ENCODE peak calls at places on chromosomes 6 and 20, in ten cellular contexts. One of them, this sample, is unnamed.

GRCh38 chr20:54107600-54108393 is 37.4 kb upstream of the BCAS1 start:
- DNase-seq in ecto neural progenitor cell: no peak
- DNase-seq in epithelial cell of esophagus: no peak
- DNase-seq in LoVo: no peak
- DNase-seq in activated CD4-positive, alpha-beta memory T cell treated with anti-CD3 and anti-CD28 coated beads, Interleukin-2, amount 10 ng/mL, durations not matched to agents 7 days and 5 days: no peak
- DNase-seq in CD4-positive, alpha-beta T cell: no peak
- DNase-seq in stimulated activated naive CD8-positive, alpha-beta T cell treated with anti-CD3 and anti-CD28 coated beads, Interleukin-15, Interleukin-2, amounts not matched to agents 100 U/mL and 50 U/mL, for 24 hours: no peak
- DNase-seq in activated CD8-positive, alpha-beta memory T cell treated with anti-CD3 and anti-CD28 coated beads, Interleukin-2, amount 50 U/mL, for 4 hours: no peak
- DNase-seq in activated effector memory CD4-positive, alpha-beta T cell treated with Interleukin-2 at 50 U/mL for 16 hours: no peak
- DNase-seq in IMR-90: no peak
- DNase-seq in this sample: no peak

GRCh38 chr6:57317060-57317943 is at the start of gene PRIM2:
- DNase-seq in activated effector memory CD4-positive, alpha-beta T cell treated with Interleukin-2 at 50 U/mL for 16 hours: peak
- DNase-seq in IMR-90: peak
- DNase-seq in LoVo: peak
- DNase-seq in stimulated activated naive CD8-positive, alpha-beta T cell treated with anti-CD3 and anti-CD28 coated beads, Interleukin-15, Interleukin-2, amounts not matched to agents 100 U/mL and 50 U/mL, for 24 hours: peak
- DNase-seq in activated CD4-positive, alpha-beta memory T cell treated with anti-CD3 and anti-CD28 coated beads, Interleukin-2, amount 10 ng/mL, durations not matched to agents 7 days and 5 days: peak
- DNase-seq in epithelial cell of esophagus: peak
- DNase-seq in ecto neural progenitor cell: peak
- DNase-seq in activated CD8-positive, alpha-beta memory T cell treated with anti-CD3 and anti-CD28 coated beads, Interleukin-2, amount 50 U/mL, for 4 hours: peak
- DNase-seq in CD4-positive, alpha-beta T cell: peak
- DNase-seq in this sample: peak

GRCh38 chr20:48723308-48724264 is 104.2 kb downstream of the PREX1 start:
- DNase-seq in CD4-positive, alpha-beta T cell: no peak
- DNase-seq in epithelial cell of esophagus: no peak
- DNase-seq in stimulated activated naive CD8-positive, alpha-beta T cell treated with anti-CD3 and anti-CD28 coated beads, Interleukin-15, Interleukin-2, amounts not matched to agents 100 U/mL and 50 U/mL, for 24 hours: no peak
- DNase-seq in IMR-90: no peak
- DNase-seq in activated CD8-positive, alpha-beta memory T cell treated with anti-CD3 and anti-CD28 coated beads, Interleukin-2, amount 50 U/mL, for 4 hours: no peak
- DNase-seq in ecto neural progenitor cell: no peak
- DNase-seq in activated effector memory CD4-positive, alpha-beta T cell treated with Interleukin-2 at 50 U/mL for 16 hours: no peak
- DNase-seq in activated CD4-positive, alpha-beta memory T cell treated with anti-CD3 and anti-CD28 coated beads, Interleukin-2, amount 10 ng/mL, durations not matched to agents 7 days and 5 days: no peak
- DNase-seq in LoVo: no peak
- DNase-seq in this sample: no peak

GRCh38 chr20:1664911-1665310 is 7.3 kb upstream of the SIRPG start:
- DNase-seq in epithelial cell of esophagus: no peak
- DNase-seq in stimulated activated naive CD8-positive, alpha-beta T cell treated with anti-CD3 and anti-CD28 coated beads, Interleukin-15, Interleukin-2, amounts not matched to agents 100 U/mL and 50 U/mL, for 24 hours: peak
- DNase-seq in activated CD8-positive, alpha-beta memory T cell treated with anti-CD3 and anti-CD28 coated beads, Interleukin-2, amount 50 U/mL, for 4 hours: peak
- DNase-seq in LoVo: no peak
- DNase-seq in CD4-positive, alpha-beta T cell: peak
- DNase-seq in ecto neural progenitor cell: no peak
- DNase-seq in activated CD4-positive, alpha-beta memory T cell treated with anti-CD3 and anti-CD28 coated beads, Interleukin-2, amount 10 ng/mL, durations not matched to agents 7 days and 5 days: peak
- DNase-seq in activated effector memory CD4-positive, alpha-beta T cell treated with Interleukin-2 at 50 U/mL for 16 hours: peak
- DNase-seq in IMR-90: no peak
- DNase-seq in this sample: peak

GRCh38 chr6:167687035-167687720 is 139.5 kb upstream of the AFDN start:
- DNase-seq in stimulated activated naive CD8-positive, alpha-beta T cell treated with anti-CD3 and anti-CD28 coated beads, Interleukin-15, Interleukin-2, amounts not matched to agents 100 U/mL and 50 U/mL, for 24 hours: no peak
- DNase-seq in activated effector memory CD4-positive, alpha-beta T cell treated with Interleukin-2 at 50 U/mL for 16 hours: no peak
- DNase-seq in CD4-positive, alpha-beta T cell: no peak
- DNase-seq in activated CD4-positive, alpha-beta memory T cell treated with anti-CD3 and anti-CD28 coated beads, Interleukin-2, amount 10 ng/mL, durations not matched to agents 7 days and 5 days: no peak
- DNase-seq in LoVo: no peak
- DNase-seq in epithelial cell of esophagus: no peak
- DNase-seq in activated CD8-positive, alpha-beta memory T cell treated with anti-CD3 and anti-CD28 coated beads, Interleukin-2, amount 50 U/mL, for 4 hours: no peak
- DNase-seq in IMR-90: no peak
- DNase-seq in ecto neural progenitor cell: peak
- DNase-seq in this sample: no peak

GRCh38 chr20:45254867-45255266 is 503 bp upstream of the SLPI start:
- DNase-seq in activated CD8-positive, alpha-beta memory T cell treated with anti-CD3 and anti-CD28 coated beads, Interleukin-2, amount 50 U/mL, for 4 hours: no peak
- DNase-seq in activated CD4-positive, alpha-beta memory T cell treated with anti-CD3 and anti-CD28 coated beads, Interleukin-2, amount 10 ng/mL, durations not matched to agents 7 days and 5 days: no peak
- DNase-seq in activated effector memory CD4-positive, alpha-beta T cell treated with Interleukin-2 at 50 U/mL for 16 hours: no peak
- DNase-seq in ecto neural progenitor cell: no peak
- DNase-seq in CD4-positive, alpha-beta T cell: no peak
- DNase-seq in epithelial cell of esophagus: peak
- DNase-seq in stimulated activated naive CD8-positive, alpha-beta T cell treated with anti-CD3 and anti-CD28 coated beads, Interleukin-15, Interleukin-2, amounts not matched to agents 100 U/mL and 50 U/mL, for 24 hours: no peak
- DNase-seq in LoVo: no peak
- DNase-seq in IMR-90: peak
- DNase-seq in this sample: no peak

GRCh38 chr20:43766395-43766794 is 39.6 kb upstream of the GTSF1L start:
- DNase-seq in epithelial cell of esophagus: no peak
- DNase-seq in ecto neural progenitor cell: no peak
- DNase-seq in activated CD4-positive, alpha-beta memory T cell treated with anti-CD3 and anti-CD28 coated beads, Interleukin-2, amount 10 ng/mL, durations not matched to agents 7 days and 5 days: no peak
- DNase-seq in IMR-90: no peak
- DNase-seq in stimulated activated naive CD8-positive, alpha-beta T cell treated with anti-CD3 and anti-CD28 coated beads, Interleukin-15, Interleukin-2, amounts not matched to agents 100 U/mL and 50 U/mL, for 24 hours: no peak
- DNase-seq in activated CD8-positive, alpha-beta memory T cell treated with anti-CD3 and anti-CD28 coated beads, Interleukin-2, amount 50 U/mL, for 4 hours: no peak
- DNase-seq in activated effector memory CD4-positive, alpha-beta T cell treated with Interleukin-2 at 50 U/mL for 16 hours: no peak
- DNase-seq in CD4-positive, alpha-beta T cell: no peak
- DNase-seq in LoVo: no peak
- DNase-seq in this sample: no peak

GRCh38 chr6:17167327-17167979 is 65.6 kb downstream of the STMND1 start:
- DNase-seq in IMR-90: peak
- DNase-seq in CD4-positive, alpha-beta T cell: no peak
- DNase-seq in ecto neural progenitor cell: peak
- DNase-seq in epithelial cell of esophagus: peak
- DNase-seq in activated CD8-positive, alpha-beta memory T cell treated with anti-CD3 and anti-CD28 coated beads, Interleukin-2, amount 50 U/mL, for 4 hours: no peak
- DNase-seq in LoVo: peak
- DNase-seq in activated CD4-positive, alpha-beta memory T cell treated with anti-CD3 and anti-CD28 coated beads, Interleukin-2, amount 10 ng/mL, durations not matched to agents 7 days and 5 days: no peak
- DNase-seq in stimulated activated naive CD8-positive, alpha-beta T cell treated with anti-CD3 and anti-CD28 coated beads, Interleukin-15, Interleukin-2, amounts not matched to agents 100 U/mL and 50 U/mL, for 24 hours: no peak
- DNase-seq in activated effector memory CD4-positive, alpha-beta T cell treated with Interleukin-2 at 50 U/mL for 16 hours: no peak
- DNase-seq in this sample: no peak

GRCh38 chr6:153162646-153163045 is 31.6 kb upstream of the RGS17 start:
- DNase-seq in ecto neural progenitor cell: no peak
- DNase-seq in activated effector memory CD4-positive, alpha-beta T cell treated with Interleukin-2 at 50 U/mL for 16 hours: no peak
- DNase-seq in CD4-positive, alpha-beta T cell: no peak
- DNase-seq in LoVo: no peak
- DNase-seq in IMR-90: peak
- DNase-seq in stimulated activated naive CD8-positive, alpha-beta T cell treated with anti-CD3 and anti-CD28 coated beads, Interleukin-15, Interleukin-2, amounts not matched to agents 100 U/mL and 50 U/mL, for 24 hours: no peak
- DNase-seq in activated CD8-positive, alpha-beta memory T cell treated with anti-CD3 and anti-CD28 coated beads, Interleukin-2, amount 50 U/mL, for 4 hours: no peak
- DNase-seq in epithelial cell of esophagus: no peak
- DNase-seq in activated CD4-positive, alpha-beta memory T cell treated with anti-CD3 and anti-CD28 coated beads, Interleukin-2, amount 10 ng/mL, durations not matched to agents 7 days and 5 days: no peak
- DNase-seq in this sample: no peak

GRCh38 chr6:112286010-112286409 is 31.6 kb upstream of the LAMA4 start:
- DNase-seq in activated CD4-positive, alpha-beta memory T cell treated with anti-CD3 and anti-CD28 coated beads, Interleukin-2, amount 10 ng/mL, durations not matched to agents 7 days and 5 days: peak
- DNase-seq in IMR-90: no peak
- DNase-seq in stimulated activated naive CD8-positive, alpha-beta T cell treated with anti-CD3 and anti-CD28 coated beads, Interleukin-15, Interleukin-2, amounts not matched to agents 100 U/mL and 50 U/mL, for 24 hours: peak
- DNase-seq in epithelial cell of esophagus: no peak
- DNase-seq in activated effector memory CD4-positive, alpha-beta T cell treated with Interleukin-2 at 50 U/mL for 16 hours: peak
- DNase-seq in activated CD8-positive, alpha-beta memory T cell treated with anti-CD3 and anti-CD28 coated beads, Interleukin-2, amount 50 U/mL, for 4 hours: peak
- DNase-seq in ecto neural progenitor cell: no peak
- DNase-seq in LoVo: no peak
- DNase-seq in CD4-positive, alpha-beta T cell: peak
- DNase-seq in this sample: no peak

GRCh38 chr6:143333749-143334520 is 116.6 kb downstream of the ADAT2 start:
- DNase-seq in activated CD4-positive, alpha-beta memory T cell treated with anti-CD3 and anti-CD28 coated beads, Interleukin-2, amount 10 ng/mL, durations not matched to agents 7 days and 5 days: no peak
- DNase-seq in activated effector memory CD4-positive, alpha-beta T cell treated with Interleukin-2 at 50 U/mL for 16 hours: no peak
- DNase-seq in LoVo: no peak
- DNase-seq in ecto neural progenitor cell: no peak
- DNase-seq in stimulated activated naive CD8-positive, alpha-beta T cell treated with anti-CD3 and anti-CD28 coated beads, Interleukin-15, Interleukin-2, amounts not matched to agents 100 U/mL and 50 U/mL, for 24 hours: peak
- DNase-seq in activated CD8-positive, alpha-beta memory T cell treated with anti-CD3 and anti-CD28 coated beads, Interleukin-2, amount 50 U/mL, for 4 hours: no peak
- DNase-seq in CD4-positive, alpha-beta T cell: no peak
- DNase-seq in epithelial cell of esophagus: peak
- DNase-seq in IMR-90: no peak
- DNase-seq in this sample: no peak

GRCh38 chr20:62616728-62617621 is 25.3 kb upstream of the SLCO4A1 start:
- DNase-seq in epithelial cell of esophagus: peak
- DNase-seq in activated effector memory CD4-positive, alpha-beta T cell treated with Interleukin-2 at 50 U/mL for 16 hours: peak
- DNase-seq in activated CD4-positive, alpha-beta memory T cell treated with anti-CD3 and anti-CD28 coated beads, Interleukin-2, amount 10 ng/mL, durations not matched to agents 7 days and 5 days: peak
- DNase-seq in activated CD8-positive, alpha-beta memory T cell treated with anti-CD3 and anti-CD28 coated beads, Interleukin-2, amount 50 U/mL, for 4 hours: peak
- DNase-seq in stimulated activated naive CD8-positive, alpha-beta T cell treated with anti-CD3 and anti-CD28 coated beads, Interleukin-15, Interleukin-2, amounts not matched to agents 100 U/mL and 50 U/mL, for 24 hours: peak
- DNase-seq in CD4-positive, alpha-beta T cell: peak
- DNase-seq in ecto neural progenitor cell: peak
- DNase-seq in LoVo: peak
- DNase-seq in IMR-90: peak
- DNase-seq in this sample: peak

GRCh38 chr6:130376921-130377320 is 11.1 kb downstream of the TMEM200A start:
- DNase-seq in CD4-positive, alpha-beta T cell: no peak
- DNase-seq in epithelial cell of esophagus: no peak
- DNase-seq in activated CD4-positive, alpha-beta memory T cell treated with anti-CD3 and anti-CD28 coated beads, Interleukin-2, amount 10 ng/mL, durations not matched to agents 7 days and 5 days: no peak
- DNase-seq in activated CD8-positive, alpha-beta memory T cell treated with anti-CD3 and anti-CD28 coated beads, Interleukin-2, amount 50 U/mL, for 4 hours: no peak
- DNase-seq in ecto neural progenitor cell: no peak
- DNase-seq in IMR-90: no peak
- DNase-seq in stimulated activated naive CD8-positive, alpha-beta T cell treated with anti-CD3 and anti-CD28 coated beads, Interleukin-15, Interleukin-2, amounts not matched to agents 100 U/mL and 50 U/mL, for 24 hours: no peak
- DNase-seq in LoVo: no peak
- DNase-seq in activated effector memory CD4-positive, alpha-beta T cell treated with Interleukin-2 at 50 U/mL for 16 hours: no peak
- DNase-seq in this sample: no peak

GRCh38 chr6:155523821-155524238 is 68.2 kb upstream of the NOX3 start:
- DNase-seq in activated CD8-positive, alpha-beta memory T cell treated with anti-CD3 and anti-CD28 coated beads, Interleukin-2, amount 50 U/mL, for 4 hours: no peak
- DNase-seq in activated CD4-positive, alpha-beta memory T cell treated with anti-CD3 and anti-CD28 coated beads, Interleukin-2, amount 10 ng/mL, durations not matched to agents 7 days and 5 days: no peak
- DNase-seq in activated effector memory CD4-positive, alpha-beta T cell treated with Interleukin-2 at 50 U/mL for 16 hours: no peak
- DNase-seq in epithelial cell of esophagus: no peak
- DNase-seq in CD4-positive, alpha-beta T cell: no peak
- DNase-seq in LoVo: no peak
- DNase-seq in stimulated activated naive CD8-positive, alpha-beta T cell treated with anti-CD3 and anti-CD28 coated beads, Interleukin-15, Interleukin-2, amounts not matched to agents 100 U/mL and 50 U/mL, for 24 hours: no peak
- DNase-seq in IMR-90: no peak
- DNase-seq in ecto neural progenitor cell: no peak
- DNase-seq in this sample: no peak

GRCh38 chr20:48025661-48026060 is 240.4 kb upstream of the SULF2 start:
- DNase-seq in epithelial cell of esophagus: peak
- DNase-seq in LoVo: no peak
- DNase-seq in CD4-positive, alpha-beta T cell: no peak
- DNase-seq in activated effector memory CD4-positive, alpha-beta T cell treated with Interleukin-2 at 50 U/mL for 16 hours: no peak
- DNase-seq in ecto neural progenitor cell: no peak
- DNase-seq in activated CD4-positive, alpha-beta memory T cell treated with anti-CD3 and anti-CD28 coated beads, Interleukin-2, amount 10 ng/mL, durations not matched to agents 7 days and 5 days: no peak
- DNase-seq in IMR-90: no peak
- DNase-seq in stimulated activated naive CD8-positive, alpha-beta T cell treated with anti-CD3 and anti-CD28 coated beads, Interleukin-15, Interleukin-2, amounts not matched to agents 100 U/mL and 50 U/mL, for 24 hours: no peak
- DNase-seq in activated CD8-positive, alpha-beta memory T cell treated with anti-CD3 and anti-CD28 coated beads, Interleukin-2, amount 50 U/mL, for 4 hours: no peak
- DNase-seq in this sample: no peak

GRCh38 chr6:158468666-158469065 is 91.2 kb upstream of the TMEM181 start:
- DNase-seq in IMR-90: no peak
- DNase-seq in activated CD4-positive, alpha-beta memory T cell treated with anti-CD3 and anti-CD28 coated beads, Interleukin-2, amount 10 ng/mL, durations not matched to agents 7 days and 5 days: no peak
- DNase-seq in activated effector memory CD4-positive, alpha-beta T cell treated with Interleukin-2 at 50 U/mL for 16 hours: no peak
- DNase-seq in LoVo: peak
- DNase-seq in epithelial cell of esophagus: peak
- DNase-seq in stimulated activated naive CD8-positive, alpha-beta T cell treated with anti-CD3 and anti-CD28 coated beads, Interleukin-15, Interleukin-2, amounts not matched to agents 100 U/mL and 50 U/mL, for 24 hours: no peak
- DNase-seq in CD4-positive, alpha-beta T cell: no peak
- DNase-seq in activated CD8-positive, alpha-beta memory T cell treated with anti-CD3 and anti-CD28 coated beads, Interleukin-2, amount 50 U/mL, for 4 hours: no peak
- DNase-seq in ecto neural progenitor cell: no peak
- DNase-seq in this sample: no peak

GRCh38 chr6:157822221-157823000 is 635 bp upstream of the SNX9 start:
- DNase-seq in activated effector memory CD4-positive, alpha-beta T cell treated with Interleukin-2 at 50 U/mL for 16 hours: no peak
- DNase-seq in ecto neural progenitor cell: peak
- DNase-seq in activated CD4-positive, alpha-beta memory T cell treated with anti-CD3 and anti-CD28 coated beads, Interleukin-2, amount 10 ng/mL, durations not matched to agents 7 days and 5 days: no peak
- DNase-seq in LoVo: no peak
- DNase-seq in activated CD8-positive, alpha-beta memory T cell treated with anti-CD3 and anti-CD28 coated beads, Interleukin-2, amount 50 U/mL, for 4 hours: peak
- DNase-seq in epithelial cell of esophagus: no peak
- DNase-seq in CD4-positive, alpha-beta T cell: no peak
- DNase-seq in stimulated activated naive CD8-positive, alpha-beta T cell treated with anti-CD3 and anti-CD28 coated beads, Interleukin-15, Interleukin-2, amounts not matched to agents 100 U/mL and 50 U/mL, for 24 hours: no peak
- DNase-seq in IMR-90: no peak
- DNase-seq in this sample: no peak

GRCh38 chr20:32988008-32988407 is 16.2 kb downstream of the SUN5 start:
- DNase-seq in ecto neural progenitor cell: no peak
- DNase-seq in activated CD8-positive, alpha-beta memory T cell treated with anti-CD3 and anti-CD28 coated beads, Interleukin-2, amount 50 U/mL, for 4 hours: no peak
- DNase-seq in stimulated activated naive CD8-positive, alpha-beta T cell treated with anti-CD3 and anti-CD28 coated beads, Interleukin-15, Interleukin-2, amounts not matched to agents 100 U/mL and 50 U/mL, for 24 hours: no peak
- DNase-seq in activated effector memory CD4-positive, alpha-beta T cell treated with Interleukin-2 at 50 U/mL for 16 hours: no peak
- DNase-seq in IMR-90: no peak
- DNase-seq in activated CD4-positive, alpha-beta memory T cell treated with anti-CD3 and anti-CD28 coated beads, Interleukin-2, amount 10 ng/mL, durations not matched to agents 7 days and 5 days: no peak
- DNase-seq in LoVo: no peak
- DNase-seq in epithelial cell of esophagus: no peak
- DNase-seq in CD4-positive, alpha-beta T cell: no peak
- DNase-seq in this sample: no peak

GRCh38 chr20:34710568-34710839 is 6.4 kb downstream of the TP53INP2 start:
- DNase-seq in CD4-positive, alpha-beta T cell: no peak
- DNase-seq in IMR-90: no peak
- DNase-seq in activated CD8-positive, alpha-beta memory T cell treated with anti-CD3 and anti-CD28 coated beads, Interleukin-2, amount 50 U/mL, for 4 hours: no peak
- DNase-seq in LoVo: no peak
- DNase-seq in ecto neural progenitor cell: no peak
- DNase-seq in activated CD4-positive, alpha-beta memory T cell treated with anti-CD3 and anti-CD28 coated beads, Interleukin-2, amount 10 ng/mL, durations not matched to agents 7 days and 5 days: no peak
- DNase-seq in stimulated activated naive CD8-positive, alpha-beta T cell treated with anti-CD3 and anti-CD28 coated beads, Interleukin-15, Interleukin-2, amounts not matched to agents 100 U/mL and 50 U/mL, for 24 hours: no peak
- DNase-seq in epithelial cell of esophagus: no peak
- DNase-seq in activated effector memory CD4-positive, alpha-beta T cell treated with Interleukin-2 at 50 U/mL for 16 hours: no peak
- DNase-seq in this sample: no peak

GRCh38 chr6:34970487-34970886 is 81.4 kb downstream of the ANKS1A start:
- DNase-seq in stimulated activated naive CD8-positive, alpha-beta T cell treated with anti-CD3 and anti-CD28 coated beads, Interleukin-15, Interleukin-2, amounts not matched to agents 100 U/mL and 50 U/mL, for 24 hours: no peak
- DNase-seq in IMR-90: peak
- DNase-seq in ecto neural progenitor cell: no peak
- DNase-seq in epithelial cell of esophagus: peak
- DNase-seq in activated CD8-positive, alpha-beta memory T cell treated with anti-CD3 and anti-CD28 coated beads, Interleukin-2, amount 50 U/mL, for 4 hours: no peak
- DNase-seq in activated effector memory CD4-positive, alpha-beta T cell treated with Interleukin-2 at 50 U/mL for 16 hours: no peak
- DNase-seq in LoVo: no peak
- DNase-seq in activated CD4-positive, alpha-beta memory T cell treated with anti-CD3 and anti-CD28 coated beads, Interleukin-2, amount 10 ng/mL, durations not matched to agents 7 days and 5 days: no peak
- DNase-seq in CD4-positive, alpha-beta T cell: no peak
- DNase-seq in this sample: no peak

GRCh38 chr6:155224618-155225017 is 39.2 kb upstream of the CLDN20 start:
- DNase-seq in activated effector memory CD4-positive, alpha-beta T cell treated with Interleukin-2 at 50 U/mL for 16 hours: no peak
- DNase-seq in epithelial cell of esophagus: peak
- DNase-seq in CD4-positive, alpha-beta T cell: no peak
- DNase-seq in activated CD4-positive, alpha-beta memory T cell treated with anti-CD3 and anti-CD28 coated beads, Interleukin-2, amount 10 ng/mL, durations not matched to agents 7 days and 5 days: no peak
- DNase-seq in LoVo: no peak
- DNase-seq in IMR-90: no peak
- DNase-seq in stimulated activated naive CD8-positive, alpha-beta T cell treated with anti-CD3 and anti-CD28 coated beads, Interleukin-15, Interleukin-2, amounts not matched to agents 100 U/mL and 50 U/mL, for 24 hours: no peak
- DNase-seq in ecto neural progenitor cell: no peak
- DNase-seq in activated CD8-positive, alpha-beta memory T cell treated with anti-CD3 and anti-CD28 coated beads, Interleukin-2, amount 50 U/mL, for 4 hours: no peak
- DNase-seq in this sample: no peak

GRCh38 chr6:16725145-16725864 is 36.0 kb downstream of the ATXN1 start:
- DNase-seq in activated CD8-positive, alpha-beta memory T cell treated with anti-CD3 and anti-CD28 coated beads, Interleukin-2, amount 50 U/mL, for 4 hours: no peak
- DNase-seq in ecto neural progenitor cell: no peak
- DNase-seq in activated CD4-positive, alpha-beta memory T cell treated with anti-CD3 and anti-CD28 coated beads, Interleukin-2, amount 10 ng/mL, durations not matched to agents 7 days and 5 days: no peak
- DNase-seq in LoVo: no peak
- DNase-seq in activated effector memory CD4-positive, alpha-beta T cell treated with Interleukin-2 at 50 U/mL for 16 hours: no peak
- DNase-seq in epithelial cell of esophagus: peak
- DNase-seq in IMR-90: peak
- DNase-seq in CD4-positive, alpha-beta T cell: no peak
- DNase-seq in stimulated activated naive CD8-positive, alpha-beta T cell treated with anti-CD3 and anti-CD28 coated beads, Interleukin-15, Interleukin-2, amounts not matched to agents 100 U/mL and 50 U/mL, for 24 hours: no peak
- DNase-seq in this sample: no peak

GRCh38 chr6:126539022-126539421 is 199.1 kb downstream of the CENPW start:
- DNase-seq in ecto neural progenitor cell: no peak
- DNase-seq in epithelial cell of esophagus: peak
- DNase-seq in LoVo: no peak
- DNase-seq in activated effector memory CD4-positive, alpha-beta T cell treated with Interleukin-2 at 50 U/mL for 16 hours: no peak
- DNase-seq in activated CD8-positive, alpha-beta memory T cell treated with anti-CD3 and anti-CD28 coated beads, Interleukin-2, amount 50 U/mL, for 4 hours: no peak
- DNase-seq in activated CD4-positive, alpha-beta memory T cell treated with anti-CD3 and anti-CD28 coated beads, Interleukin-2, amount 10 ng/mL, durations not matched to agents 7 days and 5 days: no peak
- DNase-seq in IMR-90: peak
- DNase-seq in stimulated activated naive CD8-positive, alpha-beta T cell treated with anti-CD3 and anti-CD28 coated beads, Interleukin-15, Interleukin-2, amounts not matched to agents 100 U/mL and 50 U/mL, for 24 hours: no peak
- DNase-seq in CD4-positive, alpha-beta T cell: no peak
- DNase-seq in this sample: no peak

GRCh38 chr20:45592574-45593189 is 13.6 kb upstream of the WFDC8 start:
- DNase-seq in activated CD8-positive, alpha-beta memory T cell treated with anti-CD3 and anti-CD28 coated beads, Interleukin-2, amount 50 U/mL, for 4 hours: no peak
- DNase-seq in LoVo: peak
- DNase-seq in activated effector memory CD4-positive, alpha-beta T cell treated with Interleukin-2 at 50 U/mL for 16 hours: no peak
- DNase-seq in ecto neural progenitor cell: no peak
- DNase-seq in IMR-90: peak
- DNase-seq in activated CD4-positive, alpha-beta memory T cell treated with anti-CD3 and anti-CD28 coated beads, Interleukin-2, amount 10 ng/mL, durations not matched to agents 7 days and 5 days: no peak
- DNase-seq in epithelial cell of esophagus: peak
- DNase-seq in stimulated activated naive CD8-positive, alpha-beta T cell treated with anti-CD3 and anti-CD28 coated beads, Interleukin-15, Interleukin-2, amounts not matched to agents 100 U/mL and 50 U/mL, for 24 hours: peak
- DNase-seq in CD4-positive, alpha-beta T cell: no peak
- DNase-seq in this sample: peak

GRCh38 chr6:149905911-149906371 is 8.0 kb upstream of the RAET1E start:
- DNase-seq in LoVo: no peak
- DNase-seq in activated CD4-positive, alpha-beta memory T cell treated with anti-CD3 and anti-CD28 coated beads, Interleukin-2, amount 10 ng/mL, durations not matched to agents 7 days and 5 days: no peak
- DNase-seq in activated CD8-positive, alpha-beta memory T cell treated with anti-CD3 and anti-CD28 coated beads, Interleukin-2, amount 50 U/mL, for 4 hours: no peak
- DNase-seq in IMR-90: no peak
- DNase-seq in ecto neural progenitor cell: peak
- DNase-seq in activated effector memory CD4-positive, alpha-beta T cell treated with Interleukin-2 at 50 U/mL for 16 hours: no peak
- DNase-seq in CD4-positive, alpha-beta T cell: no peak
- DNase-seq in epithelial cell of esophagus: no peak
- DNase-seq in stimulated activated naive CD8-positive, alpha-beta T cell treated with anti-CD3 and anti-CD28 coated beads, Interleukin-15, Interleukin-2, amounts not matched to agents 100 U/mL and 50 U/mL, for 24 hours: no peak
- DNase-seq in this sample: no peak

GRCh38 chr6:145963216-145964068 is 716 bp downstream of the SHPRH start:
- DNase-seq in LoVo: no peak
- DNase-seq in epithelial cell of esophagus: peak
- DNase-seq in activated CD4-positive, alpha-beta memory T cell treated with anti-CD3 and anti-CD28 coated beads, Interleukin-2, amount 10 ng/mL, durations not matched to agents 7 days and 5 days: peak
- DNase-seq in CD4-positive, alpha-beta T cell: peak
- DNase-seq in stimulated activated naive CD8-positive, alpha-beta T cell treated with anti-CD3 and anti-CD28 coated beads, Interleukin-15, Interleukin-2, amounts not matched to agents 100 U/mL and 50 U/mL, for 24 hours: peak
- DNase-seq in activated effector memory CD4-positive, alpha-beta T cell treated with Interleukin-2 at 50 U/mL for 16 hours: no peak
- DNase-seq in activated CD8-positive, alpha-beta memory T cell treated with anti-CD3 and anti-CD28 coated beads, Interleukin-2, amount 50 U/mL, for 4 hours: peak
- DNase-seq in IMR-90: peak
- DNase-seq in ecto neural progenitor cell: no peak
- DNase-seq in this sample: peak

GRCh38 chr6:40822619-40823018 is 216.4 kb downstream of the UNC5CL start:
- DNase-seq in epithelial cell of esophagus: peak
- DNase-seq in activated effector memory CD4-positive, alpha-beta T cell treated with Interleukin-2 at 50 U/mL for 16 hours: no peak
- DNase-seq in IMR-90: no peak
- DNase-seq in activated CD4-positive, alpha-beta memory T cell treated with anti-CD3 and anti-CD28 coated beads, Interleukin-2, amount 10 ng/mL, durations not matched to agents 7 days and 5 days: no peak
- DNase-seq in LoVo: no peak
- DNase-seq in activated CD8-positive, alpha-beta memory T cell treated with anti-CD3 and anti-CD28 coated beads, Interleukin-2, amount 50 U/mL, for 4 hours: no peak
- DNase-seq in CD4-positive, alpha-beta T cell: no peak
- DNase-seq in stimulated activated naive CD8-positive, alpha-beta T cell treated with anti-CD3 and anti-CD28 coated beads, Interleukin-15, Interleukin-2, amounts not matched to agents 100 U/mL and 50 U/mL, for 24 hours: no peak
- DNase-seq in ecto neural progenitor cell: no peak
- DNase-seq in this sample: no peak

GRCh38 chr6:36631326-36632046 is 37.3 kb downstream of the SRSF3 start:
- DNase-seq in ecto neural progenitor cell: no peak
- DNase-seq in activated effector memory CD4-positive, alpha-beta T cell treated with Interleukin-2 at 50 U/mL for 16 hours: no peak
- DNase-seq in stimulated activated naive CD8-positive, alpha-beta T cell treated with anti-CD3 and anti-CD28 coated beads, Interleukin-15, Interleukin-2, amounts not matched to agents 100 U/mL and 50 U/mL, for 24 hours: no peak
- DNase-seq in LoVo: no peak
- DNase-seq in IMR-90: no peak
- DNase-seq in CD4-positive, alpha-beta T cell: no peak
- DNase-seq in epithelial cell of esophagus: no peak
- DNase-seq in activated CD4-positive, alpha-beta memory T cell treated with anti-CD3 and anti-CD28 coated beads, Interleukin-2, amount 10 ng/mL, durations not matched to agents 7 days and 5 days: no peak
- DNase-seq in activated CD8-positive, alpha-beta memory T cell treated with anti-CD3 and anti-CD28 coated beads, Interleukin-2, amount 50 U/mL, for 4 hours: no peak
- DNase-seq in this sample: no peak

This sample was measured in germinal center.